ENCODE peak calls at places on chromosomes 13 and 19, in four cellular contexts. K is GM12878, H is K562, I is SK-N-SH. J is an unnamed sample.

GRCh38 chr13:43272866-43273265 is 249.5 kb downstream of the DNAJC15 start:
- DNase-seq in I (no peak), K (no peak), H (no peak), J (no peak)

GRCh38 chr19:34224996-34225658 is 29.2 kb upstream of the GARRE1 start:
- DNase-seq in K (no peak), I (no peak), H (no peak), J (no peak)

GRCh38 chr13:62122434-62122833 is 706.8 kb upstream of the PCDH20 start:
- DNase-seq in K (no peak), H (no peak), I (no peak), J (no peak)

GRCh38 chr13:99272481-99272880 is 14.3 kb upstream of the GPR18 start:
- DNase-seq in K (no peak), H (no peak), I (no peak), J (no peak)

GRCh38 chr13:30997697-30998547 is 65.5 kb downstream of the TEX26 start:
- DNase-seq in H (no peak), K (no peak), I (peak), J (no peak)

GRCh38 chr13:79541426-79542049 is 60.6 kb downstream of the NDFIP2 start:
- DNase-seq in H (peak), I (peak), K (peak), J (no peak)

GRCh38 chr19:51560339-51560738 is 10.7 kb upstream of the ZNF175 start:
- DNase-seq in H (no peak), K (no peak), I (no peak), J (no peak)

GRCh38 chr13:76812206-76812882 is 73.9 kb downstream of the KCTD12 start:
- DNase-seq in I (peak), H (no peak), K (no peak), J (no peak)

GRCh38 chr19:2770055-2771013 is 12.7 kb downstream of the SGTA start:
- DNase-seq in I (no peak), K (no peak), H (no peak), J (no peak)

GRCh38 chr13:39417643-39418042 is 185.3 kb downstream of the LHFPL6 start:
- DNase-seq in H (no peak), K (no peak), I (no peak), J (peak)

GRCh38 chr19:18967358-18968146 is 26.5 kb upstream of the HOMER3 start:
- DNase-seq in H (no peak), K (no peak), I (no peak), J (no peak)

GRCh38 chr19:33214621-33215020 is 11.0 kb downstream of the SLC7A10 start:
- DNase-seq in K (no peak), H (peak), I (peak), J (peak)

GRCh38 chr19:3440082-3440481 is 40.2 kb downstream of the SMIM24 start:
- DNase-seq in H (peak), K (no peak), I (peak), J (peak)

GRCh38 chr19:30693179-30693578 is 321.0 kb downstream of the ZNF536 start:
- DNase-seq in H (no peak), I (peak), K (no peak), J (no peak)

GRCh38 chr13:39612023-39612637 is 9.1 kb upstream of the LHFPL6 start:
- DNase-seq in I (peak), H (peak), K (no peak), J (peak)

GRCh38 chr13:40764587-40765403 is 6.2 kb downstream of the MRPS31 start:
- DNase-seq in H (no peak), I (no peak), K (no peak), J (no peak)

GRCh38 chr13:114151565-114152284 is 19.3 kb upstream of the RASA3 start:
- DNase-seq in K (no peak), H (no peak), I (no peak), J (no peak)

GRCh38 chr19:17209126-17210036 is 5.8 kb upstream of the USE1 start:
- DNase-seq in K (no peak), H (peak), I (peak), J (peak)

GRCh38 chr19:3980353-3981251 is 4.7 kb downstream of the EEF2 start:
- DNase-seq in K (no peak), H (no peak), I (peak), J (no peak)

GRCh38 chr19:5028229-5028886 is 59.4 kb downstream of the KDM4B start:
- DNase-seq in K (no peak), I (no peak), H (no peak), J (no peak)

GRCh38 chr19:47506459-47506858 is 8.4 kb downstream of the NAPA start:
- DNase-seq in K (no peak), H (no peak), I (no peak), J (no peak)

GRCh38 chr19:43928820-43929219 is 6.3 kb downstream of the ZNF45 start:
- DNase-seq in K (no peak), I (no peak), H (no peak), J (no peak)

DNA sequence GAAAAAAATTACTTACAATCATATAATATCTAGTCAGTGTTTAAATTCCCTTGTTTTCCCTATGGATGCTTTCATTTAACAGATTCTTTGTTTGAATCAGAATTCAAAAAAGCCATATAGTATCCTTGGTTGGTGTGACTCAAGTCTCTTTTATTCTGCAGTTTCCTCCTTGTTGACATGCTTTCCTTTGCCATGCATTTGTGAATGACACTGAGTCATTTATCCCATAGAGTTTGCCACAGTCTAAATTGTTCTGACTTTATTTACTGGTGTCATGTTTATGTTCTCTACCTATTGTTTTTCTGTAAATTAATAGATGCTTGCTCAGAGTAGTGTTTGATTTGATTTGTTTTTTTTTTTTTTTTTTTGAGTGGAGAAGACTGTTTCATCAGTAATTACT is 893.8 kb upstream of the SLC10A2 start:
- DNase-seq in I (no peak), H (no peak), K (no peak), J (no peak)
- TF ChIP-seq USF1 in I (no peak), H (no peak), K (no peak), J (no peak)

DNA sequence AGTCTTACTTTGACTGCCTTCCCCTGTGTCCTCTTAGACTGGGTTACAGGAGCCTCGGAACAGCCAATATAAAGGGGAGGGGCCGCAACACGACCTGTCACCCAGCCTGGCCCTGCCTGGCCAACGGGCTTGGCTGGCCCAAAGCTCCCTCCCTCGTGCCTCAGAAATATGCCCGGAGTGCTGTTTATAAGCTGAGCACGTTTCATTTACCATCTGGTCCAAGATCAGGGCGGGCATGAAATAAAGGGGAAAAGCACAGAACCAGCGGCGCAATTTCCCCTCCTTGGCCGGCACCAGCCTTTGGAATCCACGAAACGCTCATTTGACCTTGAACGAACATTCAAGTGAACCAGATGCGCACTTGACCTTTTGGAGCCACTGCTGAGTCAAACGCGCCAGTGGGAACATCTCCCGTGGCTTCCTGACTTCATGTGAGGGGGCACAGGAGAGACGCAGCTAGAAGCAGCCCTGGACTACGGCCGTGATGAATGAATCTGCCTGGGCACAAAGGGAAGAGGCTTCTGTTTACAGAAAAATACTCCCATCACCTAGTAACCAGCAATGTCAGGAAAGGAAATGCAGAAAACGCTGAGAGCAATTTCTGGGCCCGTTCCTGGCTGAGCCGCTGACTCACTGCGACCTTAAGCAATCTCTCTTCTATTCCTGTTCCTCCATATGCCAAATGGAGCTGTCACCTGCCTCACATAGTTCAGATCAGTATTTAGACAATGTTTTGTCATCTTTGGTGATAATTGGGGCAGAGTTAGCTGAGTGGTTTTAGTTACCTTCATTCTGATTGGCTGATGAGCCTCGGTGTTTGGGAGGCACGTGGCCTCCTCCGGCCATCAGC is 53.3 kb downstream of the RFX2 start:
- DNase-seq in H (peak), I (no peak), K (no peak), J (no peak)
- TF ChIP-seq USF1 in H (peak), I (peak), K (no peak), J (no peak)

GRCh38 chr19:55152017-55152416 is 3.0 kb upstream of the TNNT1 start:
- DNase-seq in H (peak), I (no peak), K (no peak), J (no peak)

GRCh38 chr19:55156202-55157063 is 1.1 kb downstream of the TNNI3 start:
- DNase-seq in K (no peak), H (peak), I (peak), J (peak)

GRCh38 chr19:55157064-55157908 is at the start of gene TNNI3:
- DNase-seq in I (no peak), H (peak), K (no peak), J (no peak)

GRCh38 chr19:55149078-55150003 is at the start of gene TNNT1:
- DNase-seq in I (peak), H (no peak), K (no peak), J (peak)

GRCh38 chr19:55153652-55154264 is 3.8 kb downstream of the TNNI3 start:
- DNase-seq in I (no peak), K (no peak), H (no peak), J (no peak)
- TF ChIP-seq USF1 in I (no peak), K (no peak), H (no peak), J (no peak)

GRCh38 chr19:10503002-10503789 is at the start of gene KEAP1:
- DNase-seq in H (peak), I (peak), K (no peak), J (peak)
- TF ChIP-seq USF1 in H (no peak), I (no peak), K (no peak), J (peak)

GRCh38 chr13:49343731-49344130 is 96.0 kb downstream of the CDADC1 start:
- DNase-seq in H (no peak), I (no peak), K (no peak), J (no peak)

GRCh38 chr13:49346460-49346859 is 97.4 kb downstream of the CAB39L start:
- DNase-seq in K (no peak), I (no peak), H (no peak), J (no peak)

GRCh38 chr13:49351871-49352270 is 92.0 kb downstream of the CAB39L start:
- DNase-seq in K (no peak), H (no peak), I (no peak), J (no peak)

GRCh38 chr13:49347650-49348385 is 96.0 kb downstream of the CAB39L start:
- DNase-seq in I (no peak), H (no peak), K (no peak), J (no peak)

DNA sequence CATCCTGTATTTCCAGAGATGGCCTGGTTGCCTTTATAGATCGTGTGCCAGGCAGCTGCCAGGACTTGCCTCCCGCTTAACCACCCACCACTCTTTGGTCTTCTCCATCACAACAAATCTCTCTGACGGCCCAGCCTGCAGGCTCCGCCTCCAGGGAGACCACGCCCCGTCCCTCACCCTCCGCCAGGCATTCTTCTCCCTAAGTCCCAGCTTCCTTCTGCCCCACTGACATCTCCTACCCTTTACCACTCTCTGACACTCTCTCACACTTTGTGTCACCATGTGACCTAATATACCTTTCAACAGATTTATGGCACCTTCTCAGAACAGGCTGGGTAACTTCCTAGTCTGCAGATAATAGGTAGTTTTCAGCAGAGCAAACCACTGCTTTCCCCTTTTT is 95.1 kb downstream of the CAB39L start:
- DNase-seq in H (no peak), K (no peak), I (no peak), J (peak)
- TF ChIP-seq USF1 in H (no peak), K (no peak), I (no peak), J (no peak)

GRCh38 chr19:1457031-1457739 is 7.3 kb downstream of the APC2 start:
- DNase-seq in K (no peak), H (no peak), I (no peak), J (peak)

GRCh38 chr19:1455002-1455335 is 5.0 kb downstream of the APC2 start:
- DNase-seq in K (no peak), H (no peak), I (no peak), J (no peak)

GRCh38 chr19:1453525-1454371 is 3.8 kb downstream of the APC2 start:
- DNase-seq in K (no peak), H (no peak), I (peak), J (no peak)

GRCh38 chr19:1456121-1456900 is 6.4 kb downstream of the APC2 start:
- DNase-seq in H (no peak), I (no peak), K (no peak), J (no peak)

GRCh38 chr19:1455336-1456120 is 5.6 kb downstream of the APC2 start:
- DNase-seq in H (peak), K (no peak), I (peak), J (peak)
- TF ChIP-seq USF1 in H (no peak), K (no peak), I (no peak), J (no peak)

J was measured in WTC11.